ENCODE peak calls at places on chromosomes 13 and 19, in six cellular contexts. W is suprapubic skin; N is HCT116; X is AG04450; D is mesenchymal stem cell; G is CD8-positive, alpha-beta memory T cell. V is an unnamed sample.

GRCh38 chr13:37134411-37135041 is 29.1 kb upstream of the CSNK1A1L start:
- DNase-seq in W (no peak), N (no peak), X (peak; percentile 79), D (peak; percentile 83), G (no peak), V (no peak)

GRCh38 chr13:43232866-43233265 is 209.5 kb downstream of the DNAJC15 start:
- DNase-seq in W (no peak), N (no peak), X (no peak), D (peak; percentile 37), G (no peak), V (no peak)

GRCh38 chr19:10289167-10289835 is 451 bp upstream of the ICAM5 start:
- DNase-seq in W (no peak), N (peak; percentile 77), X (no peak), D (peak; percentile 62), G (peak; percentile 67), V (no peak)

GRCh38 chr19:9958451-9958850 is 22.1 kb upstream of the OLFM2 start:
- DNase-seq in W (no peak), N (no peak), X (peak; percentile 69), D (peak; percentile 62), G (no peak), V (no peak)

GRCh38 chr13:79445968-79446645 is 34.8 kb upstream of the NDFIP2 start:
- DNase-seq in W (no peak), N (no peak), X (no peak), D (no peak), G (no peak), V (no peak)

GRCh38 chr13:28529836-28530235 is 34.9 kb upstream of the FLT1 start:
- DNase-seq in W (no peak), N (no peak), X (no peak), D (no peak), G (no peak), V (no peak)

GRCh38 chr13:35957174-35957867 is 173.9 kb downstream of the DCLK1 start:
- DNase-seq in W (no peak), N (no peak), X (no peak), D (no peak), G (no peak), V (no peak)

GRCh38 chr19:50204811-50205675 is 1.6 kb downstream of the MYH14 start:
- DNase-seq in W (no peak), N (peak; percentile 65), X (no peak), D (no peak), G (no peak), V (no peak)

GRCh38 chr13:21885714-21886224 is 214.9 kb downstream of the FGF9 start:
- DNase-seq in W (no peak), N (no peak), X (no peak), D (no peak), G (no peak), V (no peak)

GRCh38 chr19:54554006-54554405 is 19.6 kb upstream of the LILRA2 start:
- DNase-seq in W (no peak), N (no peak), X (no peak), D (no peak), G (no peak), V (no peak)

GRCh38 chr19:4986471-4986888 is 17.6 kb downstream of the KDM4B start:
- DNase-seq in W (no peak), N (no peak), X (no peak), D (no peak), G (no peak), V (no peak)

GRCh38 chr13:46516624-46517318 is 36.2 kb upstream of the LRCH1 start:
- DNase-seq in W (no peak), N (no peak), X (no peak), D (no peak), G (no peak), V (no peak)

GRCh38 chr13:85228692-85229091 is 570.5 kb downstream of the SLITRK6 start:
- DNase-seq in W (no peak), N (no peak), X (no peak), D (no peak), G (no peak), V (no peak)

GRCh38 chr19:2798733-2799132 is 13.4 kb downstream of the THOP1 start:
- DNase-seq in W (no peak), N (no peak), X (no peak), D (no peak), G (no peak), V (no peak)

GRCh38 chr19:2544576-2545415 is 68.9 kb downstream of the GADD45B start:
- DNase-seq in W (no peak), N (no peak), X (no peak), D (no peak), G (no peak), V (no peak)

GRCh38 chr19:2266183-2266993 is 10.2 kb upstream of the JSRP1 start:
- DNase-seq in W (no peak), N (no peak), X (peak; percentile 34), D (peak; percentile 52), G (no peak), V (no peak)

GRCh38 chr19:2507109-2507508 is 31.2 kb downstream of the GADD45B start:
- DNase-seq in W (no peak), N (peak; percentile 75), X (no peak), D (peak; percentile 90), G (peak; percentile 36), V (no peak)

GRCh38 chr13:99585609-99586008 is 84.3 kb downstream of the TM9SF2 start:
- DNase-seq in W (no peak), N (no peak), X (no peak), D (no peak), G (no peak), V (no peak)

GRCh38 chr13:46339035-46339666 is 47.9 kb downstream of the RUBCNL start:
- DNase-seq in W (no peak), N (no peak), X (no peak), D (no peak), G (no peak), V (no peak)

GRCh38 chr19:35236638-35237400 is 8.3 kb upstream of the FAM187B start:
- DNase-seq in W (no peak), N (no peak), X (no peak), D (no peak), G (peak; percentile 21), V (no peak)

GRCh38 chr19:10378124-10378523 is 2.2 kb downstream of the TYK2 start:
- DNase-seq in W (no peak), N (no peak), X (no peak), D (no peak), G (no peak), V (no peak)

GRCh38 chr13:109281017-109281416 is 505.4 kb downstream of the IRS2 start:
- DNase-seq in W (no peak), N (no peak), X (no peak), D (no peak), G (no peak), V (no peak)

GRCh38 chr19:7251502-7251901 is 42.7 kb downstream of the INSR start:
- DNase-seq in W (no peak), N (no peak), X (no peak), D (no peak), G (no peak), V (no peak)

GRCh38 chr19:2199215-2199614 is 35.5 kb downstream of the DOT1L start:
- DNase-seq in W (no peak), N (no peak), X (no peak), D (no peak), G (no peak), V (no peak)

GRCh38 chr13:33318037-33318436 is 32.5 kb upstream of the STARD13 start:
- DNase-seq in W (no peak), N (no peak), X (no peak), D (no peak), G (no peak), V (no peak)

GRCh38 chr13:22235950-22236290 is 565.0 kb downstream of the FGF9 start:
- DNase-seq in W (no peak), N (no peak), X (no peak), D (no peak), G (no peak), V (no peak)

GRCh38 chr19:5170329-5170745 is 170.3 kb downstream of the PTPRS start:
- DNase-seq in W (no peak), N (no peak), X (no peak), D (no peak), G (peak; percentile 17), V (no peak)

GRCh38 chr19:31339405-31339804 is 9.8 kb downstream of the TSHZ3 start:
- DNase-seq in W (no peak), N (no peak), X (no peak), D (peak; percentile 60), G (no peak), V (no peak)

GRCh38 chr13:46801831-46802230 is 4.9 kb upstream of the ESD start:
- DNase-seq in W (no peak), N (no peak), X (no peak), D (no peak), G (no peak), V (no peak)

GRCh38 chr19:41933693-41934426 is 5.6 kb upstream of the ERFL start:
- DNase-seq in W (no peak), N (no peak), X (no peak), D (no peak), G (no peak), V (no peak)
- H3K27me3 ChIP-seq in W (peaks cover 96% of the 10 kb centered on the region), N (no peaks in the 10 kb centered on the region), X (peaks cover 78% of the 10 kb centered on the region), D (peaks cover 74% of the 10 kb centered on the region), G (peaks cover 8% of the 10 kb centered on the region), V (peaks cover 30% of the 10 kb centered on the region)

GRCh38 chr19:56084835-56085536 is 36.1 kb downstream of the ZNF787 start:
- DNase-seq in W (no peak), N (no peak), X (no peak), D (no peak), G (no peak), V (no peak)
- H3K27me3 ChIP-seq in W (no peaks in the 10 kb centered on the region), N (no peaks in the 10 kb centered on the region), X (no peaks in the 10 kb centered on the region), D (no peaks in the 10 kb centered on the region), G (no peaks in the 10 kb centered on the region), V (peaks cover 17% of the 10 kb centered on the region)

GRCh38 chr13:53200498-53201453 is 172.2 kb downstream of the OLFM4 start:
- DNase-seq in W (no peak), N (no peak), X (no peak), D (peak; percentile 8), G (no peak), V (no peak)

GRCh38 chr13:53198017-53198416 is 169.4 kb downstream of the OLFM4 start:
- DNase-seq in W (no peak), N (no peak), X (no peak), D (no peak), G (no peak), V (no peak)

GRCh38 chr13:53200075-53200474 is 171.5 kb downstream of the OLFM4 start:
- DNase-seq in W (no peak), N (no peak), X (no peak), D (no peak), G (no peak), V (no peak)

GRCh38 chr13:53198699-53199098 is 170.1 kb downstream of the OLFM4 start:
- DNase-seq in W (no peak), N (no peak), X (no peak), D (no peak), G (no peak), V (no peak)

DNA sequence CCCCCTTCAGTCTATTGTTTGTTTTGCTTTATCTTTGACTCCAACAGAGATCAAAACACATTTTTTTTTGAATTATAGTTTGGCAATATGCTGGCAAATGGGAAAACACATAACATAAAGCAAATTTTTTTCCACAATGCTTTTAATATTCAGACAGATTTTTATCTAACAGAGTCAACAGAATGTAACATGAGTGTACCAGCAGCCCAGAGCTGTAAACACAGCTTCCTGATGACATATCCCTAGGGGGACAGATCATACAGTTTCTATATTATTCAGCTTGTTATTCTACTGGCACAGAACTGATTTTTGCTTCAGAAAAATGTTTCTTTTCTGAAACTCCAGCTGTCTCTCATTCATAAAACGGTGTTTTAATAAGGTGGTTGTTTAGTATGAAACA is 168.8 kb downstream of the OLFM4 start:
- DNase-seq in W (no peak), N (no peak), X (no peak), D (no peak), G (no peak), V (no peak)
- H3K27me3 ChIP-seq in W (peaks cover 29% of the 10 kb centered on the region), N (no peaks in the 10 kb centered on the region), X (no peaks in the 10 kb centered on the region), D (peaks cover 34% of the 10 kb centered on the region), G (no peaks in the 10 kb centered on the region), V (no peaks in the 10 kb centered on the region)

GRCh38 chr13:20227730-20228129 is 4.4 kb downstream of the GJB6 start:
- DNase-seq in W (no peak), N (no peak), X (no peak), D (no peak), G (no peak), V (no peak)
- H3K27me3 ChIP-seq in W (peaks cover 27% of the 10 kb centered on the region), N (no peaks in the 10 kb centered on the region), X (peaks cover 54% of the 10 kb centered on the region), D (peaks cover 87% of the 10 kb centered on the region), G (peaks cover 3% of the 10 kb centered on the region), V (no peaks in the 10 kb centered on the region)